ENCODE peak calls at places on chromosomes 7 and 10, in six cellular contexts. W is DND-41; R is cardiac fibroblast; K is endothelial cell; F is left ventricle myocardium inferior; J is CD8-positive, alpha-beta T cell. H is an unnamed sample.
A peak's percentile ranks its signal among the peaks of the same experiment; 100 is the strongest.

GRCh38 chr10:12720217-12720981 is 281.1 kb downstream of the CCDC3 start:
- DNase-seq in W (no peak), R (peak; percentile 84), K (no peak), F (peak; percentile 79), J (no peak), H (peak; percentile 92)

GRCh38 chr7:109821156-109821555 is 1251.5 kb downstream of the DNAJB9 start:
- DNase-seq in W (no peak), R (no peak), K (no peak), F (no peak), J (no peak), H (no peak)

GRCh38 chr10:127309609-127310008 is 113.2 kb upstream of the INSYN2A start:
- DNase-seq in W (no peak), R (peak; percentile 6), K (no peak), F (no peak), J (no peak), H (peak; percentile 22)

GRCh38 chr10:96910488-96911395 is 78.6 kb downstream of the LCOR start:
- DNase-seq in W (no peak), R (peak; percentile 69), K (peak; percentile 31), F (no peak), J (no peak), H (peak; percentile 8)

GRCh38 chr7:98483276-98483963 is 82.5 kb upstream of the BAIAP2L1 start:
- DNase-seq in W (no peak), R (no peak), K (no peak), F (no peak), J (no peak), H (no peak)

GRCh38 chr7:145092766-145093165 is 256.9 kb upstream of the TPK1 start:
- DNase-seq in W (no peak), R (no peak), K (no peak), F (no peak), J (no peak), H (no peak)

GRCh38 chr7:50362142-50362541 is 57.6 kb downstream of the IKZF1 start:
- DNase-seq in W (no peak), R (no peak), K (no peak), F (no peak), J (no peak), H (no peak)

GRCh38 chr7:75695036-75695435 is 43.7 kb downstream of the HIP1 start:
- DNase-seq in W (no peak), R (no peak), K (no peak), F (no peak), J (no peak), H (no peak)

GRCh38 chr10:81865581-81865980 is 9.4 kb upstream of the NRG3 start:
- DNase-seq in W (no peak), R (peak; percentile 54), K (no peak), F (no peak), J (no peak), H (no peak)

GRCh38 chr7:98294326-98294725 is 12.8 kb downstream of the BRI3 start:
- DNase-seq in W (no peak), R (no peak), K (no peak), F (no peak), J (no peak), H (no peak)

GRCh38 chr10:31596765-31597164 is 277.7 kb downstream of the ZEB1 start:
- DNase-seq in W (no peak), R (no peak), K (no peak), F (no peak), J (no peak), H (no peak)

DNA sequence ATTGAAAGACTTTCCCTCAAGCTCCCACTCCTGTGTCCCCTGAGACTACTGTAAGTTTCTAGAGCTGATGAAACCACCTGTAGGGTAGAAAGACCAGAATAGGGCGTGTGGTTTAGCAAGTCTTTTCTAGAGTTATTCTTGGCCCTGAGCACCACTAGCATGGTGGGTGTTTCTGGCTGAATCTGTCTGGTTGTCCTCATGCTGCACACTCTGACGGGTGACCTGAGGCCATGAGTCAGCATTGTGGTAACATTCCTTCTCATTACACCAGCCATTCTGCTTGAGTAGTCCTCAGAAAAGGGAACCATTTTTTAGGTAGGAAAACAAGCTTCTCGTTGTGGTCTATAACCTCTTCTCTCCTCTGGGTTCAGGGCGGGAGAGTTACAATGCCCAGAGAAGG is 250.3 kb downstream of the SNX13 start:
- DNase-seq in W (no peak), R (peak; percentile 98), K (no peak), F (no peak), J (no peak), H (peak; percentile 73)
- TF ChIP-seq CTCF in W (no peak), R (no peak), K (no peak), F (no peak), J (no peak), H (no peak)

GRCh38 chr7:48150086-48150485 is 21.2 kb upstream of the ABCA13 start:
- DNase-seq in W (no peak), R (no peak), K (no peak), F (no peak), J (no peak), H (no peak)

GRCh38 chr7:48149058-48149457 is 22.2 kb upstream of the ABCA13 start:
- DNase-seq in W (no peak), R (no peak), K (no peak), F (no peak), J (no peak), H (no peak)

GRCh38 chr7:48158404-48158803 is 12.9 kb upstream of the ABCA13 start:
- DNase-seq in W (no peak), R (peak; percentile 64), K (no peak), F (no peak), J (no peak), H (no peak)

GRCh38 chr7:48154792-48155413 is 16.4 kb upstream of the ABCA13 start:
- DNase-seq in W (no peak), R (peak; percentile 69), K (peak; percentile 32), F (no peak), J (no peak), H (peak; percentile 52)
- TF ChIP-seq CTCF in W (peak; percentile 12), R (peak; percentile 78), K (no peak), F (peak; percentile 44), J (no peak), H (peak; percentile 85)

GRCh38 chr10:91907033-91907594 is 2.2 kb downstream of the FGFBP3 start:
- DNase-seq in W (no peak), R (peak; percentile 12), K (no peak), F (no peak), J (no peak), H (no peak)

GRCh38 chr10:91909178-91909677 is at the start of gene FGFBP3:
- DNase-seq in W (peak; percentile 80), R (peak; percentile 43), K (peak; percentile 17), F (no peak), J (no peak), H (no peak)

GRCh38 chr10:91907914-91908357 is 1.4 kb downstream of the FGFBP3 start:
- DNase-seq in W (no peak), R (no peak), K (no peak), F (no peak), J (no peak), H (no peak)

GRCh38 chr10:91910467-91910866 is 1.2 kb upstream of the FGFBP3 start:
- DNase-seq in W (no peak), R (no peak), K (no peak), F (no peak), J (no peak), H (no peak)

DNA sequence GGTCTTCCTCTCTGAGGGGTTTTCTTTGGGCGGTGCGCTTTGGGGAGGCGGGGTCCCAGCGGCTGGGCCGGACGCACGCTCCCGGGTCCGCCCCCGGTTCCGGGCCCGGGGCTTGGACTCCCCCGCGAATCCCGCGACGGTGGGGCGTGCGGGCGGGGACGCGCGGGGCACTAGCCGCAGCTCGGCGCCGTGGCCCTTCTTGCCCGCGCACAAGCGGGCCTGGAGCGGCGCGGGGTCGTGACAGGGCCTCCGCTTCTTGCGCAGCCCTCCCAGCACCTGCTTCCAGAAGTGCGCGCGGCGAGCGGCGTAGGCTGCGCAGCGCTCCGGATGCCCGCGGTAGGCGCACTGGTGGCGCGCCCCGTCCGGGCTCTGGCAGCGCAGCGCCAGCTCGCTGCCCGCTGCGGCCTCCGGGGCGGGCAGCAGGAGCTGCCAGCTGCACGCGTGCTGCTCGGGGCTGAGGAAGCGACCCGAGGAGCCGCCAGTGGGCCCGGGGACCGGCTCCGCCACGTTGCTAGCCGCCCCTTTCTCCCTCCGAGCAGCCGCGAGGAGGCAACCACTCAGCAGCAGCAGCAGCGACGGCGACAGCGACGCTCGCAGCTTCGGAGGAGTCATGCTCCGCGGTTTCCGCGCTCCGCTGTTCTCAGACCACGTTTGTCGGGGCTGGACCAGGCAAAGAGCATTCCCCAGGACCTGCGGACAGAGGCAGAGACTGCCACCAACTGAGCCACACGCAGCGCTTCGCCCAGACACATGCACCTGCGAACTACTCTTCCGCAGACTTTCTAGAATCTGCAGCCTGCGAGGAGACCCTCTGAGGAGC is 718 bp downstream of the FGFBP3 start:
- DNase-seq in W (peak; percentile 79), R (peak; percentile 70), K (peak; percentile 77), F (peak; percentile 72), J (peak; percentile 54), H (peak; percentile 63)
- TF ChIP-seq CTCF in W (peak; percentile 85), R (peak; percentile 27), K (no peak), F (peak; percentile 56), J (peak; percentile 52), H (peak; percentile 59)

GRCh38 chr10:59517961-59518360 is 155.6 kb upstream of the FAM13C start:
- DNase-seq in W (no peak), R (no peak), K (no peak), F (no peak), J (no peak), H (no peak)

GRCh38 chr10:59508296-59508695 is 145.9 kb upstream of the FAM13C start:
- DNase-seq in W (no peak), R (no peak), K (no peak), F (no peak), J (no peak), H (peak; percentile 49)

GRCh38 chr10:59513558-59513957 is 151.2 kb upstream of the FAM13C start:
- DNase-seq in W (no peak), R (no peak), K (no peak), F (no peak), J (no peak), H (no peak)

GRCh38 chr10:59508956-59509355 is 146.6 kb upstream of the FAM13C start:
- DNase-seq in W (no peak), R (no peak), K (no peak), F (no peak), J (no peak), H (no peak)

DNA sequence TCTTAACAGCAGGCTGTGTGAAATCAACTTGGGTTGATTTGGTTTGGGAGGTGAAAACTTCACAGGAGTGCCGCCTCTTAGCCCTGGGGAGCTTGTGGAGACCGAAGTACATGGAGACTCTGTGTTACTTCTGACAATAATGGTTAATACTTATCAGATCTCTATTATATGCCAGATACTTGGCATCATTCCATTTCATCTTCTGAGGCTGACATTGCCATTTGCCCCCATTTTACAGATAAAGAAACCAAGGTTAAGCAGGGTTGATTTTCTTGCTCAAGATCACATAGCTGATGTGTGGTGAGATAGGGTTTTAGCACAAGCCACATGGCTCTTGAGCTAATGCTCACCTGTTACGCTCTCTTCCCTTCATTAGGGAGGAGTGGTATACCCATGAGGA is 150.6 kb upstream of the FAM13C start:
- DNase-seq in W (no peak), R (no peak), K (no peak), F (no peak), J (no peak), H (no peak)
- TF ChIP-seq CTCF in W (no peak), R (no peak), K (no peak), F (no peak), J (no peak), H (no peak)

H was measured in foreskin keratinocyte.